ENCODE peak calls at places on chromosomes 5 and 9, in five cellular contexts. One of them, this sample, is unnamed.

GRCh38 chr9:115069771-115070170 is 48.2 kb downstream of the TNC start:
- DNase-seq in OCI-LY7: no peak
- DNase-seq in Calu3: no peak
- DNase-seq in kidney epithelial cell: no peak
- DNase-seq in GM23338: no peak
- DNase-seq in this sample: no peak

GRCh38 chr9:137161558-137162483 is 8.0 kb downstream of the LRRC26 start:
- DNase-seq in kidney epithelial cell: no peak
- DNase-seq in GM23338: peak
- DNase-seq in Calu3: no peak
- DNase-seq in OCI-LY7: peak
- DNase-seq in this sample: no peak

GRCh38 chr9:131402073-131402472 is 8.2 kb downstream of the PRRC2B start:
- DNase-seq in OCI-LY7: no peak
- DNase-seq in GM23338: no peak
- DNase-seq in kidney epithelial cell: no peak
- DNase-seq in Calu3: no peak
- DNase-seq in this sample: no peak

GRCh38 chr9:20906326-20906725 is 125.1 kb downstream of the HACD4 start:
- DNase-seq in OCI-LY7: no peak
- DNase-seq in kidney epithelial cell: no peak
- DNase-seq in Calu3: no peak
- DNase-seq in GM23338: no peak
- DNase-seq in this sample: no peak

GRCh38 chr9:98707158-98708102 is 1.3 kb downstream of the GABBR2 start:
- DNase-seq in Calu3: peak
- DNase-seq in GM23338: peak
- DNase-seq in kidney epithelial cell: peak
- DNase-seq in OCI-LY7: no peak
- DNase-seq in this sample: peak

GRCh38 chr5:36414869-36415282 is 113.2 kb upstream of the RANBP3L start:
- DNase-seq in GM23338: peak
- DNase-seq in Calu3: peak
- DNase-seq in OCI-LY7: peak
- DNase-seq in kidney epithelial cell: peak
- DNase-seq in this sample: peak

GRCh38 chr5:30401479-30402058 is 791.9 kb upstream of the CDH6 start:
- DNase-seq in Calu3: peak
- DNase-seq in GM23338: peak
- DNase-seq in kidney epithelial cell: no peak
- DNase-seq in OCI-LY7: peak
- DNase-seq in this sample: peak

GRCh38 chr5:138706655-138707480 is 46.4 kb upstream of the CTNNA1 start:
- DNase-seq in GM23338: no peak
- DNase-seq in kidney epithelial cell: no peak
- DNase-seq in OCI-LY7: no peak
- DNase-seq in Calu3: no peak
- DNase-seq in this sample: no peak

GRCh38 chr5:125483609-125484008 is 737.2 kb upstream of the ZNF608 start:
- DNase-seq in GM23338: no peak
- DNase-seq in kidney epithelial cell: no peak
- DNase-seq in Calu3: no peak
- DNase-seq in OCI-LY7: no peak
- DNase-seq in this sample: no peak

GRCh38 chr5:142984016-142984415 is 213.8 kb downstream of the ARHGAP26 start:
- DNase-seq in GM23338: no peak
- DNase-seq in Calu3: no peak
- DNase-seq in kidney epithelial cell: no peak
- DNase-seq in OCI-LY7: no peak
- DNase-seq in this sample: no peak

GRCh38 chr5:3609120-3609681 is 13.6 kb downstream of the IRX1 start:
- DNase-seq in kidney epithelial cell: no peak
- DNase-seq in GM23338: no peak
- DNase-seq in OCI-LY7: no peak
- DNase-seq in Calu3: no peak
- DNase-seq in this sample: no peak

GRCh38 chr5:59528226-59528862 is 365.2 kb downstream of the PDE4D start:
- DNase-seq in kidney epithelial cell: no peak
- DNase-seq in GM23338: peak
- DNase-seq in Calu3: no peak
- DNase-seq in OCI-LY7: no peak
- DNase-seq in this sample: no peak

GRCh38 chr5:155471027-155471426 is 457.5 kb downstream of the KIF4B start:
- DNase-seq in kidney epithelial cell: no peak
- DNase-seq in GM23338: peak
- DNase-seq in OCI-LY7: no peak
- DNase-seq in Calu3: no peak
- DNase-seq in this sample: no peak

GRCh38 chr5:143887302-143887638 is 75.3 kb downstream of the HMHB1 start:
- DNase-seq in Calu3: peak
- DNase-seq in kidney epithelial cell: peak
- DNase-seq in GM23338: no peak
- DNase-seq in OCI-LY7: no peak
- DNase-seq in this sample: no peak

GRCh38 chr5:24226492-24226891 is 418.3 kb downstream of the CDH10 start:
- DNase-seq in GM23338: no peak
- DNase-seq in OCI-LY7: no peak
- DNase-seq in kidney epithelial cell: no peak
- DNase-seq in Calu3: no peak
- DNase-seq in this sample: no peak

GRCh38 chr9:124778575-124779367 is 1.8 kb downstream of the OLFML2A start:
- DNase-seq in Calu3: no peak
- DNase-seq in GM23338: no peak
- DNase-seq in OCI-LY7: no peak
- DNase-seq in kidney epithelial cell: no peak
- DNase-seq in this sample: no peak

GRCh38 chr5:83029912-83030311 is 47.3 kb downstream of the TMEM167A start:
- DNase-seq in kidney epithelial cell: peak
- DNase-seq in OCI-LY7: no peak
- DNase-seq in Calu3: no peak
- DNase-seq in GM23338: no peak
- DNase-seq in this sample: no peak

GRCh38 chr5:113489299-113489698 is 1.0 kb upstream of the MCC start:
- DNase-seq in Calu3: peak
- DNase-seq in kidney epithelial cell: peak
- DNase-seq in GM23338: no peak
- DNase-seq in OCI-LY7: no peak
- DNase-seq in this sample: peak

GRCh38 chr5:75152861-75153260 is 83.8 kb downstream of the ANKRD31 start:
- DNase-seq in Calu3: peak
- DNase-seq in OCI-LY7: no peak
- DNase-seq in kidney epithelial cell: no peak
- DNase-seq in GM23338: no peak
- DNase-seq in this sample: no peak

GRCh38 chr5:14174235-14174636 is 31.1 kb downstream of the TRIO start:
- DNase-seq in OCI-LY7: peak
- DNase-seq in GM23338: peak
- DNase-seq in kidney epithelial cell: no peak
- DNase-seq in Calu3: no peak
- DNase-seq in this sample: peak

GRCh38 chr9:34454571-34455065 is 3.8 kb downstream of the FAM219A start:
- DNase-seq in Calu3: no peak
- DNase-seq in GM23338: peak
- DNase-seq in kidney epithelial cell: no peak
- DNase-seq in OCI-LY7: no peak
- DNase-seq in this sample: no peak

GRCh38 chr5:53100606-53101005 is 9.0 kb downstream of the MOCS2 start:
- DNase-seq in OCI-LY7: no peak
- DNase-seq in Calu3: no peak
- DNase-seq in kidney epithelial cell: no peak
- DNase-seq in GM23338: no peak
- DNase-seq in this sample: no peak

GRCh38 chr5:116492776-116493175 is 81.8 kb downstream of the SEMA6A start:
- DNase-seq in OCI-LY7: peak
- DNase-seq in Calu3: no peak
- DNase-seq in kidney epithelial cell: no peak
- DNase-seq in GM23338: no peak
- DNase-seq in this sample: no peak

GRCh38 chr5:31536873-31537272 is 4.8 kb downstream of the C5orf22 start:
- DNase-seq in OCI-LY7: no peak
- DNase-seq in GM23338: no peak
- DNase-seq in Calu3: no peak
- DNase-seq in kidney epithelial cell: no peak
- DNase-seq in this sample: no peak

GRCh38 chr5:31531543-31531887 is 378 bp downstream of the DROSHA start:
- DNase-seq in GM23338: no peak
- DNase-seq in OCI-LY7: peak
- DNase-seq in kidney epithelial cell: no peak
- DNase-seq in Calu3: peak
- DNase-seq in this sample: peak

GRCh38 chr5:31534527-31535046 is 2.5 kb downstream of the C5orf22 start:
- DNase-seq in Calu3: no peak
- DNase-seq in kidney epithelial cell: no peak
- DNase-seq in GM23338: no peak
- DNase-seq in OCI-LY7: no peak
- DNase-seq in this sample: no peak

GRCh38 chr5:31530541-31531265 is 1.2 kb downstream of the DROSHA start:
- DNase-seq in Calu3: no peak
- DNase-seq in OCI-LY7: peak
- DNase-seq in GM23338: no peak
- DNase-seq in kidney epithelial cell: no peak
- DNase-seq in this sample: no peak

DNA sequence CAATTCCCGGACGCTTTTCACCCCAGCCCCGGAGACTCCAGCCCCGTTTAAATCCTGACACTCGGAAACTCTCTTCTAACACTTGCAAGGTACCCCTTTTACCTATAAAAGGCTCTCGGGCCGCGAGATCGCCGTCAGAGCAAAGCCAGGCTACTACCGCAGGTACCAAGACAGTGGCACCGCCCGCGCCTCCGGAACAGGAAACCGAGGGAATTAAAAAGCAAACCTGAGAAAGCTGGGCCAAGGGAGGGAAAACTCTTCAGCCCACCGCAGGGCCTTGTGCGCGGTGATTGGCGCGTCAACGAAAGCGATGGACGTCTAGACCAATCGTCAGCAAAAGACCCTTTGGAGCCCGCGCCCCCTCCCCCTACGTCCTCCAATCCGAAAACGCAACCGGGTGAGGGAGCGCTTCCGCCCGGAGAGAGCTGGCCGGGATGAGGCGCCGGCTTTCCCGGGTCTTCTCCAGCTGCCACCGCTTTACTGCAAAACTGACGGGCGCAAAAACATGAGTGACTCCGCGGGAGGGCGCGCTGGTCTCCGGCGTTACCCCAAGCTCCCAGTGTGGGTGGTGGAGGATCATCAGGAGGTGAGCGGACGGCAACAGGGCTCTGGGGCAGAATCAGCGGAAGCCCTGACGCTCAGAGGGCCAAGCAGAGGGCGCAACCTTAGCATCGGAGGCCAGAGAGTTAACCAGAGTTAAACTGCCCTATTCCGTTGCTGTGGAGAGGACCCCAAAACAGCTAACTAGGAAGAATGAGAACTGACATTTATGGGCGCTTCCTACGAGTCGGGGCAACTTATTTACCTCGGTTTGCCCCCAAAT is at the start of the genes C5orf22 and DROSHA:
- DNase-seq in Calu3: peak
- DNase-seq in OCI-LY7: peak
- DNase-seq in GM23338: peak
- DNase-seq in kidney epithelial cell: peak
- DNase-seq in this sample: peak
- TF ChIP-seq CTCF in Calu3: no peak
- TF ChIP-seq CTCF in OCI-LY7: peak
- TF ChIP-seq CTCF in GM23338: peak
- TF ChIP-seq CTCF in kidney epithelial cell: no peak
- TF ChIP-seq CTCF in this sample: no peak

GRCh38 chr5:78472469-78473106 is 112.2 kb downstream of the SCAMP1 start:
- DNase-seq in OCI-LY7: peak
- DNase-seq in GM23338: no peak
- DNase-seq in Calu3: no peak
- DNase-seq in kidney epithelial cell: no peak
- DNase-seq in this sample: no peak
- TF ChIP-seq CTCF in OCI-LY7: peak
- TF ChIP-seq CTCF in GM23338: peak
- TF ChIP-seq CTCF in Calu3: peak
- TF ChIP-seq CTCF in kidney epithelial cell: peak
- TF ChIP-seq CTCF in this sample: no peak

GRCh38 chr9:18017136-18017535 is 438.3 kb downstream of the SH3GL2 start:
- DNase-seq in OCI-LY7: no peak
- DNase-seq in Calu3: no peak
- DNase-seq in GM23338: peak
- DNase-seq in kidney epithelial cell: no peak
- DNase-seq in this sample: no peak
- TF ChIP-seq CTCF in OCI-LY7: no peak
- TF ChIP-seq CTCF in Calu3: no peak
- TF ChIP-seq CTCF in GM23338: peak
- TF ChIP-seq CTCF in kidney epithelial cell: peak
- TF ChIP-seq CTCF in this sample: no peak

GRCh38 chr9:97307091-97307490 is 368 bp upstream of the CCDC180 start:
- DNase-seq in GM23338: peak
- DNase-seq in kidney epithelial cell: peak
- DNase-seq in Calu3: no peak
- DNase-seq in OCI-LY7: no peak
- DNase-seq in this sample: peak
- TF ChIP-seq CTCF in GM23338: peak
- TF ChIP-seq CTCF in kidney epithelial cell: peak
- TF ChIP-seq CTCF in Calu3: no peak
- TF ChIP-seq CTCF in OCI-LY7: no peak
- TF ChIP-seq CTCF in this sample: no peak

DNA sequence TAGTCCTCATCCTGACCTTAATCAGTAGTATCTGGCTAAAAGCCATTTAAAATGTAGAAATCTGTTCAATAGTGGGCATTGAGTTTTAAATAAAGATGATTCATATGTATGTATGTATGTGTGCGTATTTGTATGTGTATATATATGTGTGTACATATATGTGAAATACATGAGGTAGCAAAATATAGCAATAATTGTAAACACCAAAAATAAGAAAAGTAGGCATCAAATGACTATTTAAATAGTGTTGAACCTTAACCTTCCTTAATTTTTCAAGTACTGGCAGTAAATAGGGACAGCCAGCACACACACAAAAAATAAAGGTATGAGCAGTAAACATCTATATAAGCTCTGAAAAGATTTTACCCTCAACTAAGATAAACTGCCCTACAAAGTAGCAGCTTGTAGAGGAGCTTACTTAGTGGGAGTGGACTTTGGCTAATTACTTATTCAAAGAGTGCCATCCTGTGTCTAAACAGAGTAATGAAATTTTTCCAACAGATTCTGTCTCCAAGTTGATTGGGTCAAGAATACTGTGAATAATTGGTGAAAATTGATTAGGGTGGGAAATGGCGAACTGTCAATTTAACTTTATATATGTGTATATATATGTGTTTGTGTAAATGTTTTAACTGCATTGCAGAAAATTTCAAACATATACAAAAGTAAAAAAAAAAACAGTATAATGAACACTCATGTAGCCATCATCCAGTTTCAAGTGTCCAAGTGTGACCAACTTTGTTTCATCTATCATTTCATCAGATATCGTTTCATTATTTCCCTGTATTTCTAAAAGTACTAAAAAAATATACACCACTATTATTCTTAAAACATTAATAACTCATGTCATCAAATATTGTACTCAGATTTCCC is 2.0 kb upstream of the ADAMTS6 start:
- DNase-seq in kidney epithelial cell: no peak
- DNase-seq in Calu3: no peak
- DNase-seq in GM23338: peak
- DNase-seq in OCI-LY7: peak
- DNase-seq in this sample: peak
- TF ChIP-seq CTCF in kidney epithelial cell: peak
- TF ChIP-seq CTCF in Calu3: no peak
- TF ChIP-seq CTCF in GM23338: peak
- TF ChIP-seq CTCF in OCI-LY7: peak
- TF ChIP-seq CTCF in this sample: peak

This sample was measured in GM12865.